ENCODE peak calls at places on chromosomes 12 and 14, in eight cellular contexts. T is Karpas-422; G is H54; B is NCI-H774; O is left lung; W is activated CD4-positive, alpha-beta T cell treated with anti-CD3 and anti-CD28 coated beads, Interleukin-2, amount 50 U/mL, for 24 hours; R is LHCN-M2; C is GM23248. X is an unnamed sample.

GRCh38 chr12:115305275-115305674 is 621.3 kb upstream of the TBX3 start:
- DNase-seq in T (peak; percentile 19), G (no peak), B (no peak), O (no peak), W (no peak), R (no peak), C (no peak), X (no peak)

GRCh38 chr12:570949-571794 is 92.1 kb downstream of the NINJ2 start:
- DNase-seq in T (no peak), G (peak; percentile 82), B (no peak), O (peak; percentile 79), W (no peak), R (peak; percentile 93), C (peak; percentile 97), X (no peak)

GRCh38 chr12:93397412-93397811 is 19.7 kb downstream of the NUDT4 start:
- DNase-seq in T (no peak), G (no peak), B (no peak), O (no peak), W (no peak), R (no peak), C (no peak), X (no peak)

GRCh38 chr14:52703225-52703624 is 3.8 kb upstream of the PSMC6 start:
- DNase-seq in T (no peak), G (peak; percentile 9), B (no peak), O (peak; percentile 80), W (no peak), R (peak; percentile 88), C (peak; percentile 99), X (peak; percentile 7)

GRCh38 chr12:50764116-50764860 is 387 bp downstream of the ATF1 start:
- DNase-seq in T (no peak), G (peak; percentile 42), B (peak; percentile 92), O (peak; percentile 56), W (peak; percentile 65), R (peak; percentile 40), C (peak; percentile 73), X (no peak)

GRCh38 chr12:89299951-89300350 is 52.4 kb downstream of the DUSP6 start:
- DNase-seq in T (no peak), G (no peak), B (no peak), O (no peak), W (no peak), R (no peak), C (no peak), X (no peak)

GRCh38 chr12:3107071-3107583 is 29.9 kb downstream of the TSPAN9 start:
- DNase-seq in T (no peak), G (peak; percentile 76), B (no peak), O (no peak), W (no peak), R (peak; percentile 51), C (peak; percentile 50), X (no peak)

GRCh38 chr12:124326104-124326503 is 31.2 kb downstream of the RFLNA start:
- DNase-seq in T (no peak), G (no peak), B (no peak), O (no peak), W (no peak), R (no peak), C (no peak), X (no peak)

GRCh38 chr12:92614502-92614901 is 88.3 kb upstream of the PLEKHG7 start:
- DNase-seq in T (no peak), G (no peak), B (no peak), O (no peak), W (no peak), R (peak; percentile 92), C (no peak), X (no peak)

GRCh38 chr12:113244015-113244983 is 23.0 kb downstream of the TPCN1 start:
- DNase-seq in T (no peak), G (no peak), B (no peak), O (no peak), W (no peak), R (peak; percentile 69), C (no peak), X (no peak)

GRCh38 chr14:34498684-34499412 is 36.8 kb upstream of the SPTSSA start:
- DNase-seq in T (peak; percentile 77), G (no peak), B (peak; percentile 41), O (no peak), W (no peak), R (peak; percentile 33), C (peak; percentile 34), X (no peak)

GRCh38 chr14:27945512-27945911 is 821.1 kb upstream of the FOXG1 start:
- DNase-seq in T (no peak), G (no peak), B (no peak), O (no peak), W (no peak), R (no peak), C (no peak), X (no peak)

GRCh38 chr12:96483116-96483515 is 6.3 kb upstream of the CFAP54 start:
- DNase-seq in T (no peak), G (no peak), B (no peak), O (no peak), W (no peak), R (no peak), C (no peak), X (no peak)

GRCh38 chr12:26195250-26195640 is at the start of gene SSPN:
- DNase-seq in T (no peak), G (peak; percentile 9), B (peak; percentile 83), O (peak; percentile 44), W (no peak), R (peak; percentile 70), C (peak; percentile 64), X (no peak)

GRCh38 chr14:48665077-48665784 is 920.9 kb downstream of the RPS29 start:
- DNase-seq in T (no peak), G (no peak), B (no peak), O (no peak), W (no peak), R (no peak), C (no peak), X (no peak)

GRCh38 chr12:27818421-27818918 is 38.4 kb upstream of the MANSC4 start:
- DNase-seq in T (no peak), G (no peak), B (peak; percentile 45), O (no peak), W (no peak), R (peak; percentile 52), C (no peak), X (no peak)

X was measured in SIG-M5.